ENCODE peak calls at places on chromosome 6, in five cellular contexts. F, B, V, E and O are unnamed samples.
A peak's percentile ranks its signal among the peaks of the same experiment; 100 is the strongest.

GRCh38 chr6:3620389-3620788 is 131.1 kb downstream of the PXDC1 start:
- DNase-seq in E (no peak), V (no peak), F (no peak), B (no peak), O (no peak)

GRCh38 chr6:52513464-52513863 is 63.4 kb downstream of the TRAM2 start:
- DNase-seq in B (no peak), F (no peak), E (no peak), V (no peak), O (no peak)

GRCh38 chr6:106085984-106086832 is at the start of gene PRDM1:
- DNase-seq in B (peak; percentile 76), E (no peak), F (peak; percentile 52), V (peak; percentile 86), O (peak; percentile 88)

GRCh38 chr6:168032383-168032760 is 34.9 kb downstream of the KIF25 start:
- DNase-seq in E (no peak), V (no peak), F (no peak), B (no peak), O (no peak)

GRCh38 chr6:22296936-22297335 is at the start of gene PRL:
- DNase-seq in E (no peak), V (no peak), F (no peak), B (no peak), O (no peak)

GRCh38 chr6:12419626-12420272 is 129.6 kb downstream of the EDN1 start:
- DNase-seq in V (no peak), B (no peak), E (peak; percentile 24), F (no peak), O (peak; percentile 35)

GRCh38 chr6:159978291-159979135 is 9.6 kb downstream of the IGF2R start:
- DNase-seq in F (no peak), V (no peak), B (no peak), E (no peak), O (peak; percentile 24)

GRCh38 chr6:83884523-83884922 is 25.0 kb downstream of the CYB5R4 start:
- DNase-seq in V (no peak), F (peak; percentile 33), B (peak; percentile 17), E (peak; percentile 27), O (peak; percentile 59)

GRCh38 chr6:134888316-134888715 is 61.6 kb downstream of the ALDH8A1 start:
- DNase-seq in F (no peak), V (no peak), E (no peak), B (no peak), O (no peak)

GRCh38 chr6:56808871-56809359 is 146.0 kb upstream of the BEND6 start:
- DNase-seq in V (no peak), B (peak; percentile 21), F (no peak), E (no peak), O (no peak)

GRCh38 chr6:36624461-36625160 is 30.4 kb downstream of the SRSF3 start:
- DNase-seq in F (no peak), B (no peak), V (no peak), E (no peak), O (no peak)

GRCh38 chr6:101266063-101266462 is 127.4 kb upstream of the GRIK2 start:
- DNase-seq in F (peak; percentile 43), B (no peak), V (no peak), E (no peak), O (no peak)

GRCh38 chr6:148779142-148779562 is 32.3 kb downstream of the UST start:
- DNase-seq in V (no peak), E (no peak), F (no peak), B (no peak), O (no peak)

GRCh38 chr6:73342174-73342573 is 11.9 kb downstream of the DPPA5 start:
- DNase-seq in F (no peak), V (no peak), B (no peak), E (no peak), O (no peak)

GRCh38 chr6:157811476-157812173 is 11.4 kb upstream of the SNX9 start:
- DNase-seq in E (no peak), B (no peak), V (no peak), F (no peak), O (no peak)

GRCh38 chr6:6798430-6798829 is 209.9 kb downstream of the LY86 start:
- DNase-seq in B (no peak), F (no peak), V (no peak), E (no peak), O (no peak)

DNA sequence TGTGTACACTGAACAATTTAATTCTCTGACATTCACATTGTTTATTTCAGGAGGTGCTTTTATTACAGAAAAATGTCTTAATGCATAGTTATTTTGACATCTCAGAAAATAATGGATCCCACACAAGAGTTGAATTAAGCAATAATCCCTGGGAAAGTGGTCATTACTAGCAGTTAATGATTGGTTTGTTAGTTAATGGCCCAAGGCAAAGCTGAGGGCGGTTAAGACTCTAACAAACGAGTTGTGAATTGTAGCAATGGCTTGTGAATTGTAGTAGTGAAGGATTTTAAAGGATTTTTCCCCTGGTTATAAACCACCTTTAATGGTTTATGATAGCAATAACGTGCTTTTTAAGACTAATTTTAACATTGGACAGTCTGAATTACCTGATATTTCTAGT is 1316.0 kb upstream of the GJE1 start:
- DNase-seq in B (no peak), V (no peak), F (no peak), E (no peak), O (no peak)
- H3K4me1 ChIP-seq in B (no peaks in the 10 kb centered on the region), V (no peaks in the 10 kb centered on the region), F (no peaks in the 10 kb centered on the region), E (no peaks in the 10 kb centered on the region), O (no peaks in the 10 kb centered on the region)

GRCh38 chr6:136751991-136752390 is 40.3 kb downstream of the MAP3K5 start:
- DNase-seq in F (no peak), E (no peak), B (no peak), V (no peak), O (no peak)
- H3K27ac ChIP-seq in F (no peak overlapping the region), E (no peak overlapping the region), B (no peak overlapping the region), V (no peak overlapping the region), O (peak overlapping the region; percentile 85)

GRCh38 chr6:32685603-32686002 is 19.1 kb upstream of the HLA-DQB1 start:
- DNase-seq in V (no peak), F (peak; percentile 49), B (no peak), E (no peak), O (peak; percentile 60)
- H3K4me1 ChIP-seq in V (no peaks in the 10 kb centered on the region), F (peaks cover 21% of the 10 kb centered on the region), B (no peaks in the 10 kb centered on the region), E (no peaks in the 10 kb centered on the region), O (no peaks in the 10 kb centered on the region)

GRCh38 chr6:143691155-143691554 is 13.4 kb downstream of the PHACTR2 start:
- DNase-seq in E (peak; percentile 76), F (no peak), V (no peak), B (no peak), O (no peak)
- H3K27ac ChIP-seq in E (peak overlapping the region; percentile 74), F (no peak overlapping the region), V (no peak overlapping the region), B (no peak overlapping the region), O (no peak overlapping the region)

GRCh38 chr6:30062471-30063178 is 1.6 kb downstream of the POLR1H start:
- DNase-seq in V (no peak), E (no peak), B (no peak), F (no peak), O (no peak)
- H3K4me1 ChIP-seq in V (peaks cover 42% of the 10 kb centered on the region), E (peaks cover 36% of the 10 kb centered on the region), B (peaks cover 26% of the 10 kb centered on the region), F (peaks cover 42% of the 10 kb centered on the region), O (peaks cover 12% of the 10 kb centered on the region)

GRCh38 chr6:51479296-51479695 is 608.1 kb downstream of the PKHD1 start:
- DNase-seq in E (peak; percentile 14), B (no peak), V (no peak), F (no peak), O (no peak)

GRCh38 chr6:51472745-51473483 is 614.5 kb downstream of the PKHD1 start:
- DNase-seq in B (no peak), V (no peak), E (no peak), F (no peak), O (no peak)

GRCh38 chr6:51468704-51469103 is 618.7 kb downstream of the PKHD1 start:
- DNase-seq in E (no peak), F (no peak), B (no peak), V (no peak), O (no peak)

GRCh38 chr6:51477912-51478311 is 609.5 kb downstream of the PKHD1 start:
- DNase-seq in B (no peak), F (no peak), V (no peak), E (no peak), O (no peak)

GRCh38 chr6:51473996-51474975 is 613.1 kb downstream of the PKHD1 start:
- DNase-seq in F (no peak), E (no peak), B (no peak), V (no peak), O (no peak)
- H3K27ac ChIP-seq in F (no peak overlapping the region), E (no peak overlapping the region), B (no peak overlapping the region), V (no peak overlapping the region), O (no peak overlapping the region)

GRCh38 chr6:15430947-15431405 is 185.1 kb downstream of the JARID2 start:
- DNase-seq in F (no peak), E (peak; percentile 83), V (no peak), B (no peak), O (no peak)

GRCh38 chr6:15430181-15430580 is 184.3 kb downstream of the JARID2 start:
- DNase-seq in B (no peak), V (no peak), E (no peak), F (no peak), O (no peak)

GRCh38 chr6:15427360-15428070 is 181.6 kb downstream of the JARID2 start:
- DNase-seq in E (no peak), B (no peak), V (no peak), F (no peak), O (no peak)

GRCh38 chr6:15431762-15432495 is 186.1 kb downstream of the JARID2 start:
- DNase-seq in F (no peak), E (peak; percentile 97), B (no peak), V (peak; percentile 81), O (peak; percentile 50)

GRCh38 chr6:15429146-15430110 is 183.6 kb downstream of the JARID2 start:
- DNase-seq in F (no peak), B (no peak), V (no peak), E (peak; percentile 63), O (peak; percentile 28)
- H3K4me1 ChIP-seq in F (peaks cover 41% of the 10 kb centered on the region), B (peaks cover 28% of the 10 kb centered on the region), V (peaks cover 59% of the 10 kb centered on the region), E (peaks cover 57% of the 10 kb centered on the region), O (peaks cover 2% of the 10 kb centered on the region)

DNA sequence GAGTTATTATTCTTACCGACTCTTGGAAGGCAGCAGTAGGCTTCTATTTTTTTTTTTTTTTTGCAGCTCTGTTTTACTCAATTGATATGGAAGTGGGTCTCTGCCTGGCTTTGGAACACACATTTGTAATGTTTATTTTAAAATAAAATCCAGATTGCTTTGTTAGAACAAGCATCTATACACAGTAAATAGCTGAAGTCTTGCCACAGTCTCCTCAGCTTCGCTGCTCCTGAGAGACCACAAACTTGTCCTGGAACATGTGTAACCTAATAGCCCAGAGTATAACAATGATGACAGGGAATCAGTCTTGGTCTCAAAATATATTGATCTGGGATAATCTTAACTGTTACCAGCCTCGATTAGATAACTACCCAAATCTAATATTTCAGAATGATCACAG is 299.8 kb upstream of the NOX3 start:
- DNase-seq in V (no peak), F (no peak), B (no peak), E (no peak), O (no peak)
- H3K27ac ChIP-seq in V (no peak overlapping the region), F (no peak overlapping the region), B (no peak overlapping the region), E (no peak overlapping the region), O (no peak overlapping the region)